ENCODE peak calls at places on chromosomes 3 and 15, in six cellular contexts. One of them, this sample, is unnamed.

GRCh38 chr3:103048371-103048722 is 613.5 kb downstream of the ZPLD1 start:
- DNase-seq in IMR-90: no peak
- DNase-seq in uterus: no peak
- DNase-seq in left lung: no peak
- DNase-seq in neural progenitor cell: no peak
- DNase-seq in left ventricle myocardium inferior: no peak
- DNase-seq in this sample: no peak

GRCh38 chr15:39198044-39198625 is 382.7 kb upstream of the THBS1 start:
- DNase-seq in left ventricle myocardium inferior: no peak
- DNase-seq in left lung: no peak
- DNase-seq in uterus: no peak
- DNase-seq in IMR-90: no peak
- DNase-seq in neural progenitor cell: no peak
- DNase-seq in this sample: peak

GRCh38 chr15:92667291-92667904 is 11.8 kb upstream of the FAM174B start:
- DNase-seq in neural progenitor cell: no peak
- DNase-seq in uterus: no peak
- DNase-seq in IMR-90: no peak
- DNase-seq in left ventricle myocardium inferior: no peak
- DNase-seq in left lung: no peak
- DNase-seq in this sample: no peak

GRCh38 chr3:177860236-177860635 is 663.0 kb upstream of the TBL1XR1 start:
- DNase-seq in uterus: no peak
- DNase-seq in left ventricle myocardium inferior: no peak
- DNase-seq in neural progenitor cell: peak
- DNase-seq in IMR-90: no peak
- DNase-seq in left lung: peak
- DNase-seq in this sample: no peak

GRCh38 chr3:9247361-9248231 is 1.9 kb downstream of the SRGAP3 start:
- DNase-seq in neural progenitor cell: peak
- DNase-seq in left ventricle myocardium inferior: no peak
- DNase-seq in left lung: no peak
- DNase-seq in uterus: no peak
- DNase-seq in IMR-90: no peak
- DNase-seq in this sample: peak

GRCh38 chr15:96457852-96458251 is 127.4 kb downstream of the NR2F2 start:
- DNase-seq in left ventricle myocardium inferior: no peak
- DNase-seq in IMR-90: peak
- DNase-seq in left lung: no peak
- DNase-seq in uterus: no peak
- DNase-seq in neural progenitor cell: no peak
- DNase-seq in this sample: peak

GRCh38 chr3:118108176-118108575 is 926.5 kb downstream of the IGSF11 start:
- DNase-seq in IMR-90: no peak
- DNase-seq in left ventricle myocardium inferior: no peak
- DNase-seq in left lung: no peak
- DNase-seq in uterus: no peak
- DNase-seq in neural progenitor cell: no peak
- DNase-seq in this sample: no peak

GRCh38 chr15:92091155-92091734 is 237.7 kb downstream of the SLCO3A1 start:
- DNase-seq in neural progenitor cell: peak
- DNase-seq in IMR-90: peak
- DNase-seq in left lung: peak
- DNase-seq in left ventricle myocardium inferior: no peak
- DNase-seq in uterus: no peak
- DNase-seq in this sample: peak

GRCh38 chr3:35071768-35072167 is 567.6 kb upstream of the ARPP21 start:
- DNase-seq in neural progenitor cell: no peak
- DNase-seq in left lung: no peak
- DNase-seq in IMR-90: no peak
- DNase-seq in left ventricle myocardium inferior: no peak
- DNase-seq in uterus: no peak
- DNase-seq in this sample: no peak

GRCh38 chr3:147387550-147388394 is 18.6 kb downstream of the ZIC4 start:
- DNase-seq in left ventricle myocardium inferior: no peak
- DNase-seq in left lung: no peak
- DNase-seq in IMR-90: no peak
- DNase-seq in neural progenitor cell: peak
- DNase-seq in uterus: no peak
- DNase-seq in this sample: no peak

GRCh38 chr15:95693917-95694316 is 636.6 kb upstream of the NR2F2 start:
- DNase-seq in left lung: no peak
- DNase-seq in left ventricle myocardium inferior: no peak
- DNase-seq in neural progenitor cell: no peak
- DNase-seq in IMR-90: peak
- DNase-seq in uterus: no peak
- DNase-seq in this sample: no peak

GRCh38 chr15:73727330-73728018 is 25.7 kb downstream of the INSYN1 start:
- DNase-seq in IMR-90: peak
- DNase-seq in neural progenitor cell: no peak
- DNase-seq in left lung: no peak
- DNase-seq in left ventricle myocardium inferior: peak
- DNase-seq in uterus: no peak
- DNase-seq in this sample: peak

GRCh38 chr3:159482241-159483031 is 506.2 kb upstream of the IL12A start:
- DNase-seq in uterus: no peak
- DNase-seq in left ventricle myocardium inferior: no peak
- DNase-seq in left lung: no peak
- DNase-seq in IMR-90: no peak
- DNase-seq in neural progenitor cell: no peak
- DNase-seq in this sample: peak

GRCh38 chr15:89226359-89227221 is 5.2 kb upstream of the RLBP1 start:
- DNase-seq in IMR-90: no peak
- DNase-seq in neural progenitor cell: no peak
- DNase-seq in left lung: no peak
- DNase-seq in uterus: no peak
- DNase-seq in left ventricle myocardium inferior: no peak
- DNase-seq in this sample: no peak

GRCh38 chr3:111582114-111582461 is 13.1 kb downstream of the ZBED2 start:
- DNase-seq in neural progenitor cell: no peak
- DNase-seq in left ventricle myocardium inferior: no peak
- DNase-seq in IMR-90: peak
- DNase-seq in left lung: no peak
- DNase-seq in uterus: no peak
- DNase-seq in this sample: peak

GRCh38 chr3:157427906-157428305 is 8.7 kb upstream of the PTX3 start:
- DNase-seq in IMR-90: no peak
- DNase-seq in left ventricle myocardium inferior: no peak
- DNase-seq in uterus: no peak
- DNase-seq in left lung: no peak
- DNase-seq in neural progenitor cell: peak
- DNase-seq in this sample: no peak

GRCh38 chr3:171829841-171830559 is 13.1 kb upstream of the TMEM212 start:
- DNase-seq in uterus: peak
- DNase-seq in left ventricle myocardium inferior: peak
- DNase-seq in neural progenitor cell: peak
- DNase-seq in IMR-90: peak
- DNase-seq in left lung: peak
- DNase-seq in this sample: peak

GRCh38 chr15:40310001-40310959 is 2.5 kb upstream of the PLCB2 start:
- DNase-seq in left lung: peak
- DNase-seq in IMR-90: peak
- DNase-seq in left ventricle myocardium inferior: peak
- DNase-seq in neural progenitor cell: peak
- DNase-seq in uterus: no peak
- DNase-seq in this sample: peak

GRCh38 chr3:62323241-62323640 is 50.1 kb downstream of the FEZF2 start:
- DNase-seq in left lung: no peak
- DNase-seq in uterus: no peak
- DNase-seq in neural progenitor cell: no peak
- DNase-seq in left ventricle myocardium inferior: no peak
- DNase-seq in IMR-90: no peak
- DNase-seq in this sample: no peak

DNA sequence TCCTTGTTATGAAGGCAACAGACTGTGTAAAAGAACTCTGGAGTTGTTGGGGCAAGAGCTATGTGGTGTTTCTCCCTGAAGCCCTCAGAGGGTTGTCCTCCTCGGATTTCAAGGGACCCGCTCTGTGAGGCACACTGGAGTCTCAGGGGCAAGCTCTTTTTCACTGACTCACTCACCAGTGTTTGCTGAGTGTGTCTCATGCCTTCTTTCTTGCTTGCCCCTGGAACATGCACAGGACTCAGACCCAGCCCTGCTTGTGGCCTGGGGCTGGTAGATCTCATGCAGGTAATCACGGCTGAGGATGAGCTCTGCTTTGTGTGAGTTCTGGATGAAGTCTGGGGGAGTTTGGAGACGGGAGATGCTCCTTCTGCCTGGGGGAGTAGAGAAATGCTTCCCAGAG is 93.7 kb downstream of the CACNA1D start:
- DNase-seq in left ventricle myocardium inferior: no peak
- DNase-seq in neural progenitor cell: no peak
- DNase-seq in uterus: no peak
- DNase-seq in IMR-90: no peak
- DNase-seq in left lung: no peak
- DNase-seq in this sample: peak
- H3K4me3 ChIP-seq in left ventricle myocardium inferior: no peak
- H3K4me3 ChIP-seq in neural progenitor cell: no peak
- H3K4me3 ChIP-seq in uterus: no peak
- H3K4me3 ChIP-seq in IMR-90: no peak
- H3K4me3 ChIP-seq in left lung: no peak
- H3K4me3 ChIP-seq in this sample: no peak

DNA sequence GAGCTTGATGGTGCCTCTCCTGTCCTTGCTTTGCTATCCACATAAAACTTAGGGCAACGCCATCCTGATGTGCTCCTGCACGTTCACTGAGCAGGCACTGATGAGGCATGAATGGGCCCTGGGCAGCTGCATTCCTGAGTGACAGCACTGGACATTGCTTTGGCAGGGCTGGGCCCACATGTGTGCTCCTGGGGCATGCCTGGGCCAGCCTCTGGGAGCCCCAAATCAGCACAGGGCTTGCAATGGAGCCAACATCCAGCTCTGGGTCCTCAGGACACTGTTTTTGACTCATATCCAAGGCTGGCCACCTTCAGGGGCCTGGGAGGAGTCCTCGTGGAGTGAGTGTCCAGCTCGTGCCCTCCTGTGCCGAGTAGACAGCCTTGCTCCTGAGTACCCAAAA is 5.9 kb upstream of the TKT start:
- DNase-seq in uterus: no peak
- DNase-seq in left ventricle myocardium inferior: no peak
- DNase-seq in neural progenitor cell: no peak
- DNase-seq in left lung: no peak
- DNase-seq in IMR-90: no peak
- DNase-seq in this sample: peak
- TF ChIP-seq CTCF in uterus: no peak
- TF ChIP-seq CTCF in left ventricle myocardium inferior: no peak
- TF ChIP-seq CTCF in neural progenitor cell: no peak
- TF ChIP-seq CTCF in left lung: no peak
- TF ChIP-seq CTCF in IMR-90: no peak
- TF ChIP-seq CTCF in this sample: no peak

GRCh38 chr15:58260911-58261267 is 122.7 kb downstream of the AQP9 start:
- DNase-seq in left ventricle myocardium inferior: peak
- DNase-seq in IMR-90: peak
- DNase-seq in uterus: no peak
- DNase-seq in left lung: no peak
- DNase-seq in neural progenitor cell: no peak
- DNase-seq in this sample: peak

GRCh38 chr15:58257776-58258325 is 119.7 kb downstream of the AQP9 start:
- DNase-seq in left lung: no peak
- DNase-seq in left ventricle myocardium inferior: no peak
- DNase-seq in neural progenitor cell: no peak
- DNase-seq in IMR-90: no peak
- DNase-seq in uterus: no peak
- DNase-seq in this sample: peak

GRCh38 chr15:58258501-58259274 is 120.5 kb downstream of the AQP9 start:
- DNase-seq in uterus: no peak
- DNase-seq in IMR-90: no peak
- DNase-seq in neural progenitor cell: no peak
- DNase-seq in left lung: no peak
- DNase-seq in left ventricle myocardium inferior: no peak
- DNase-seq in this sample: peak

GRCh38 chr15:58261368-58261767 is 123.2 kb downstream of the AQP9 start:
- DNase-seq in IMR-90: no peak
- DNase-seq in uterus: no peak
- DNase-seq in left lung: no peak
- DNase-seq in left ventricle myocardium inferior: no peak
- DNase-seq in neural progenitor cell: no peak
- DNase-seq in this sample: no peak

GRCh38 chr15:58260186-58260910 is 122.2 kb downstream of the AQP9 start:
- DNase-seq in left lung: no peak
- DNase-seq in left ventricle myocardium inferior: peak
- DNase-seq in uterus: no peak
- DNase-seq in neural progenitor cell: no peak
- DNase-seq in IMR-90: peak
- DNase-seq in this sample: peak
- H3K4me3 ChIP-seq in left lung: no peak
- H3K4me3 ChIP-seq in left ventricle myocardium inferior: no peak
- H3K4me3 ChIP-seq in uterus: no peak
- H3K4me3 ChIP-seq in neural progenitor cell: no peak
- H3K4me3 ChIP-seq in IMR-90: no peak
- H3K4me3 ChIP-seq in this sample: no peak

GRCh38 chr3:57434041-57434440 is 110.1 kb downstream of the DNAH12 start:
- DNase-seq in left ventricle myocardium inferior: no peak
- DNase-seq in uterus: no peak
- DNase-seq in neural progenitor cell: peak
- DNase-seq in left lung: no peak
- DNase-seq in IMR-90: peak
- DNase-seq in this sample: peak
- TF ChIP-seq CTCF in left ventricle myocardium inferior: peak
- TF ChIP-seq CTCF in uterus: no peak
- TF ChIP-seq CTCF in neural progenitor cell: peak
- TF ChIP-seq CTCF in left lung: no peak
- TF ChIP-seq CTCF in IMR-90: peak
- TF ChIP-seq CTCF in this sample: peak

GRCh38 chr15:52023169-52023922 is 4.3 kb downstream of the MAPK6 start:
- DNase-seq in left ventricle myocardium inferior: no peak
- DNase-seq in neural progenitor cell: no peak
- DNase-seq in left lung: no peak
- DNase-seq in IMR-90: no peak
- DNase-seq in uterus: no peak
- DNase-seq in this sample: no peak
- H3K4me3 ChIP-seq in left ventricle myocardium inferior: no peak
- H3K4me3 ChIP-seq in neural progenitor cell: no peak
- H3K4me3 ChIP-seq in left lung: no peak
- H3K4me3 ChIP-seq in IMR-90: no peak
- H3K4me3 ChIP-seq in uterus: no peak
- H3K4me3 ChIP-seq in this sample: peak

GRCh38 chr3:196128172-196128843 is 46.4 kb upstream of the TFRC start:
- DNase-seq in left ventricle myocardium inferior: no peak
- DNase-seq in uterus: no peak
- DNase-seq in IMR-90: no peak
- DNase-seq in neural progenitor cell: no peak
- DNase-seq in left lung: peak
- DNase-seq in this sample: no peak

GRCh38 chr3:196131921-196132320 is 50.0 kb upstream of the TFRC start:
- DNase-seq in uterus: no peak
- DNase-seq in neural progenitor cell: no peak
- DNase-seq in left lung: peak
- DNase-seq in left ventricle myocardium inferior: no peak
- DNase-seq in IMR-90: no peak
- DNase-seq in this sample: no peak

GRCh38 chr3:196122688-196123046 is 40.8 kb upstream of the TFRC start:
- DNase-seq in neural progenitor cell: no peak
- DNase-seq in left ventricle myocardium inferior: no peak
- DNase-seq in IMR-90: no peak
- DNase-seq in left lung: no peak
- DNase-seq in uterus: no peak
- DNase-seq in this sample: no peak

GRCh38 chr3:196124608-196125007 is 42.7 kb upstream of the TFRC start:
- DNase-seq in left ventricle myocardium inferior: no peak
- DNase-seq in neural progenitor cell: no peak
- DNase-seq in uterus: no peak
- DNase-seq in IMR-90: no peak
- DNase-seq in left lung: no peak
- DNase-seq in this sample: no peak

GRCh38 chr3:196127308-196128040 is 45.6 kb upstream of the TFRC start:
- DNase-seq in left lung: no peak
- DNase-seq in left ventricle myocardium inferior: no peak
- DNase-seq in uterus: no peak
- DNase-seq in IMR-90: no peak
- DNase-seq in neural progenitor cell: no peak
- DNase-seq in this sample: peak
- TF ChIP-seq CTCF in left lung: no peak
- TF ChIP-seq CTCF in left ventricle myocardium inferior: no peak
- TF ChIP-seq CTCF in uterus: no peak
- TF ChIP-seq CTCF in IMR-90: no peak
- TF ChIP-seq CTCF in neural progenitor cell: no peak
- TF ChIP-seq CTCF in this sample: no peak